ENCODE peak calls at places on chromosomes 6 and 20, in seven cellular contexts. One of them, this sample, is unnamed. For H3K4me1, the result is how much of the 10 kb centered on the place peaks cover.

GRCh38 chr6:40543133-40543532 is 44.0 kb downstream of the LRFN2 start:
- DNase-seq in mammary epithelial cell: no peak
- DNase-seq in colonic mucosa: no peak
- DNase-seq in breast epithelium: no peak
- DNase-seq in ovary: no peak
- DNase-seq in HepG2: no peak
- DNase-seq in cardiac muscle cell: no peak
- DNase-seq in this sample: no peak

GRCh38 chr6:11791354-11792107 is 12.9 kb upstream of the ADTRP start:
- DNase-seq in HepG2: no peak
- DNase-seq in colonic mucosa: no peak
- DNase-seq in cardiac muscle cell: no peak
- DNase-seq in ovary: no peak
- DNase-seq in breast epithelium: no peak
- DNase-seq in mammary epithelial cell: peak
- DNase-seq in this sample: peak

GRCh38 chr6:14059791-14060436 is 57.7 kb upstream of the CD83 start:
- DNase-seq in mammary epithelial cell: peak
- DNase-seq in HepG2: no peak
- DNase-seq in cardiac muscle cell: no peak
- DNase-seq in breast epithelium: peak
- DNase-seq in colonic mucosa: no peak
- DNase-seq in ovary: no peak
- DNase-seq in this sample: no peak

GRCh38 chr6:130143709-130144108 is 79.0 kb downstream of the SAMD3 start:
- DNase-seq in cardiac muscle cell: no peak
- DNase-seq in ovary: no peak
- DNase-seq in breast epithelium: no peak
- DNase-seq in HepG2: no peak
- DNase-seq in colonic mucosa: no peak
- DNase-seq in mammary epithelial cell: peak
- DNase-seq in this sample: no peak

GRCh38 chr20:10063482-10063881 is 28.7 kb downstream of the ANKEF1 start:
- DNase-seq in mammary epithelial cell: no peak
- DNase-seq in colonic mucosa: no peak
- DNase-seq in cardiac muscle cell: no peak
- DNase-seq in breast epithelium: no peak
- DNase-seq in HepG2: no peak
- DNase-seq in ovary: no peak
- DNase-seq in this sample: no peak

GRCh38 chr6:21101694-21102093 is 491.9 kb upstream of the SOX4 start:
- DNase-seq in breast epithelium: no peak
- DNase-seq in colonic mucosa: no peak
- DNase-seq in cardiac muscle cell: no peak
- DNase-seq in ovary: no peak
- DNase-seq in HepG2: no peak
- DNase-seq in mammary epithelial cell: no peak
- DNase-seq in this sample: no peak

GRCh38 chr6:35147101-35147885 is 6.2 kb upstream of the TCP11 start:
- DNase-seq in HepG2: no peak
- DNase-seq in breast epithelium: no peak
- DNase-seq in mammary epithelial cell: no peak
- DNase-seq in cardiac muscle cell: no peak
- DNase-seq in colonic mucosa: no peak
- DNase-seq in ovary: no peak
- DNase-seq in this sample: no peak

GRCh38 chr20:13342469-13343242 is 121.6 kb downstream of the ISM1 start:
- DNase-seq in ovary: no peak
- DNase-seq in breast epithelium: no peak
- DNase-seq in mammary epithelial cell: no peak
- DNase-seq in cardiac muscle cell: no peak
- DNase-seq in colonic mucosa: no peak
- DNase-seq in HepG2: no peak
- DNase-seq in this sample: no peak

GRCh38 chr6:45655630-45656422 is 278.1 kb upstream of the SUPT3H start:
- DNase-seq in colonic mucosa: no peak
- DNase-seq in mammary epithelial cell: peak
- DNase-seq in cardiac muscle cell: peak
- DNase-seq in ovary: no peak
- DNase-seq in HepG2: no peak
- DNase-seq in breast epithelium: no peak
- DNase-seq in this sample: no peak

GRCh38 chr6:71289039-71289801 is 609 bp downstream of the OGFRL1 start:
- DNase-seq in HepG2: no peak
- DNase-seq in colonic mucosa: peak
- DNase-seq in ovary: peak
- DNase-seq in mammary epithelial cell: no peak
- DNase-seq in cardiac muscle cell: peak
- DNase-seq in breast epithelium: no peak
- DNase-seq in this sample: no peak

GRCh38 chr6:138882369-138883017 is 86.6 kb downstream of the ECT2L start:
- DNase-seq in cardiac muscle cell: no peak
- DNase-seq in mammary epithelial cell: no peak
- DNase-seq in ovary: no peak
- DNase-seq in breast epithelium: no peak
- DNase-seq in HepG2: no peak
- DNase-seq in colonic mucosa: no peak
- DNase-seq in this sample: no peak

GRCh38 chr6:52994789-52995078 is 350 bp downstream of the GSTA4 start:
- DNase-seq in colonic mucosa: peak
- DNase-seq in mammary epithelial cell: no peak
- DNase-seq in ovary: peak
- DNase-seq in breast epithelium: no peak
- DNase-seq in cardiac muscle cell: no peak
- DNase-seq in HepG2: no peak
- DNase-seq in this sample: no peak

GRCh38 chr6:100296810-100297544 is 167.7 kb downstream of the SIM1 start:
- DNase-seq in ovary: no peak
- DNase-seq in colonic mucosa: no peak
- DNase-seq in cardiac muscle cell: peak
- DNase-seq in breast epithelium: no peak
- DNase-seq in HepG2: peak
- DNase-seq in mammary epithelial cell: peak
- DNase-seq in this sample: no peak

GRCh38 chr6:100301731-100302130 is 163.0 kb downstream of the SIM1 start:
- DNase-seq in ovary: no peak
- DNase-seq in cardiac muscle cell: no peak
- DNase-seq in breast epithelium: no peak
- DNase-seq in colonic mucosa: no peak
- DNase-seq in HepG2: no peak
- DNase-seq in mammary epithelial cell: no peak
- DNase-seq in this sample: no peak

GRCh38 chr6:100305237-100305869 is 159.4 kb downstream of the SIM1 start:
- DNase-seq in colonic mucosa: no peak
- DNase-seq in HepG2: no peak
- DNase-seq in breast epithelium: no peak
- DNase-seq in ovary: no peak
- DNase-seq in cardiac muscle cell: no peak
- DNase-seq in mammary epithelial cell: no peak
- DNase-seq in this sample: no peak

GRCh38 chr6:100304575-100304974 is 160.1 kb downstream of the SIM1 start:
- DNase-seq in HepG2: no peak
- DNase-seq in ovary: no peak
- DNase-seq in breast epithelium: no peak
- DNase-seq in mammary epithelial cell: no peak
- DNase-seq in colonic mucosa: no peak
- DNase-seq in cardiac muscle cell: peak
- DNase-seq in this sample: no peak

GRCh38 chr6:100300221-100300736 is 164.4 kb downstream of the SIM1 start:
- DNase-seq in cardiac muscle cell: peak
- DNase-seq in breast epithelium: no peak
- DNase-seq in ovary: no peak
- DNase-seq in mammary epithelial cell: peak
- DNase-seq in HepG2: peak
- DNase-seq in colonic mucosa: no peak
- DNase-seq in this sample: no peak
- H3K4me3 ChIP-seq in cardiac muscle cell: no peak
- H3K4me3 ChIP-seq in breast epithelium: no peak
- H3K4me3 ChIP-seq in ovary: no peak
- H3K4me3 ChIP-seq in mammary epithelial cell: no peak
- H3K4me3 ChIP-seq in HepG2: no peak
- H3K4me3 ChIP-seq in colonic mucosa: no peak
- H3K4me3 ChIP-seq in this sample: no peak

DNA sequence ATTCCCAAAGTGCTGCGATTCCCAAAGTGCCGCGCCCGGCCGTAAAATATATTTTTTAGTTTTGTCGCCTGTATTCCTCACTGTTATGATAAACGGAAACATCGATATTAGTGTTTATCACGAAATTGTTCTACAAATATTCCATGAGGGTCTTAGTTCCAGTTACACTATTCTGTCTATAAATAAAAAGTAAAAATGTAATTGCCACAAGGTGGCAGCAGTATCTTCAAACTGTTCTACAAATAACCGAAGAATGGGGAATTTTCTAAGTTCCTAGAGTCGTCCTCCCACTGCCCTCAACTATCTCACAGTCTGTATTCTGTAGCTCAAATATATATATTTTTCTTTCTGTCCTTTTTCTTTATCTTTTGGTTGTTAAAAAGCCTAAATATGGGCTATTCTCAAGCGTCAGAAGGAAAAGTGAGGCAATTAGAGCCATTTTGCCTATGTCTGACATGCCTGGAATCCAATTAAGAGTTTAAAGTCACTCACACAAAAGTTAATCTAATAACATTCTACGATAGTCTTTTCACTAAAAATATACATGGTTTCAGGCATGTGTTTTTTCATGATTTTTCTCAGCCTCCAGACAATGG is 14.1 kb upstream of the FAM162B start:
- DNase-seq in HepG2: peak
- DNase-seq in colonic mucosa: no peak
- DNase-seq in cardiac muscle cell: peak
- DNase-seq in breast epithelium: no peak
- DNase-seq in ovary: no peak
- DNase-seq in mammary epithelial cell: no peak
- DNase-seq in this sample: no peak
- H3K4me1 ChIP-seq in HepG2: under half
- H3K4me1 ChIP-seq in colonic mucosa: under half
- H3K4me1 ChIP-seq in cardiac muscle cell: under half
- H3K4me1 ChIP-seq in breast epithelium: under half
- H3K4me1 ChIP-seq in ovary: under half
- H3K4me1 ChIP-seq in mammary epithelial cell: under half
- H3K4me1 ChIP-seq in this sample: under half

DNA sequence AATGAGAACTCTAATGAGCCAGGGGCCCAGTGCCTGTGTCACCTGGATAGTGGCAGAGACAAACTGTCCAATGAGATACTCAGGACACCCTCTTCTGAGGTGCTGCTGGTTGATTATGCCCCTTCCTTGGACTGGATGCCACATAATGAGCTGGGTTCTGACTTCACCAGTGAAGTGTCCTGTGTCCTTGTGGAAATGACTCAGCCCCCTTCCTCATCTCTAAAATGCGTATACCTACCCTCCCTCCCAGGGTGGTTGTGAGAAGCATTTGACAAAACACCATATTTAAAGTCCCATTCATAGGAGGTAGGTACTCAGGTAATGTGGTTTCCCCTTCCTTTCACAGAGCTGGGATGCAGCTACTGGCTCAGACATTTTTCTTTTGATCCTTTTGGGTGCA is 28.4 kb upstream of the RNF24 start:
- DNase-seq in colonic mucosa: no peak
- DNase-seq in HepG2: no peak
- DNase-seq in ovary: no peak
- DNase-seq in breast epithelium: no peak
- DNase-seq in mammary epithelial cell: no peak
- DNase-seq in cardiac muscle cell: no peak
- DNase-seq in this sample: no peak
- H3K27ac ChIP-seq in colonic mucosa: no peak
- H3K27ac ChIP-seq in HepG2: no peak
- H3K27ac ChIP-seq in ovary: no peak
- H3K27ac ChIP-seq in breast epithelium: no peak
- H3K27ac ChIP-seq in mammary epithelial cell: no peak
- H3K27ac ChIP-seq in cardiac muscle cell: no peak
- H3K27ac ChIP-seq in this sample: no peak

DNA sequence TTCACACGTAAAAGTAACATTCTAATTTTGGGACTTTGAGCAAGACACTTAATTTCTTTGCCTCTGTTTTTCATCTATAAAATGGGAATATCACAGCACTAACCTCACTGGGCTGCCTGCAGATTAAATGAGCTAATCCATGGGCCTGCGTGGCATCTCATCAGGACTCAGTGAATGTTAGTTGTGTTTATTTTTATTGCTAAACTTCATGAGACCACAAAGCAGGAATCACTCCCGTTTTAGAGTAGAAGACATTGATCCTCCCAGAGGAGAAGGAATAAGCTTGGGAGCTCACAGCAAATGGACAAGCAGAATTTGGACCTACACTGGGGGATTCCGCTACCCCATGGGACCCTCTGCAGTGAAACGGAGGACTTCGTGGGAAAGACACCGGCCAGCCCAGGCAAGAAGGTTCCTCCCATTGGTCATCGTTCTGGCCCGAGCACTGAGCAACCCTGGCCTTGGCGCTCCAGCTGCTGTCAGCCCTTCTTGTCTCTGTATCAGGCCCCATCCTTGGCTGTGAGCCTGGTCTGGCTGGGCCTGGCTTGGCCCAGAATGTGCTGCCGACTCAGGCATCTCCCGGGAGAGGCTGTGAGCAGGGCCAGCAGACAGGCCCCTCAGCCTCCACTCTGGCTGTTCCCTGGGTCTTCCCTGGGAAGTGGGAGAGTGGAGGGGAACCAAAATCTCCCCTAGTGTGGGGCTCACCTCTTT is 79.8 kb downstream of the NFATC2 start:
- DNase-seq in breast epithelium: no peak
- DNase-seq in colonic mucosa: peak
- DNase-seq in mammary epithelial cell: no peak
- DNase-seq in cardiac muscle cell: peak
- DNase-seq in ovary: peak
- DNase-seq in HepG2: no peak
- DNase-seq in this sample: no peak
- H3K4me3 ChIP-seq in breast epithelium: no peak
- H3K4me3 ChIP-seq in colonic mucosa: no peak
- H3K4me3 ChIP-seq in mammary epithelial cell: no peak
- H3K4me3 ChIP-seq in cardiac muscle cell: no peak
- H3K4me3 ChIP-seq in ovary: no peak
- H3K4me3 ChIP-seq in HepG2: no peak
- H3K4me3 ChIP-seq in this sample: no peak

DNA sequence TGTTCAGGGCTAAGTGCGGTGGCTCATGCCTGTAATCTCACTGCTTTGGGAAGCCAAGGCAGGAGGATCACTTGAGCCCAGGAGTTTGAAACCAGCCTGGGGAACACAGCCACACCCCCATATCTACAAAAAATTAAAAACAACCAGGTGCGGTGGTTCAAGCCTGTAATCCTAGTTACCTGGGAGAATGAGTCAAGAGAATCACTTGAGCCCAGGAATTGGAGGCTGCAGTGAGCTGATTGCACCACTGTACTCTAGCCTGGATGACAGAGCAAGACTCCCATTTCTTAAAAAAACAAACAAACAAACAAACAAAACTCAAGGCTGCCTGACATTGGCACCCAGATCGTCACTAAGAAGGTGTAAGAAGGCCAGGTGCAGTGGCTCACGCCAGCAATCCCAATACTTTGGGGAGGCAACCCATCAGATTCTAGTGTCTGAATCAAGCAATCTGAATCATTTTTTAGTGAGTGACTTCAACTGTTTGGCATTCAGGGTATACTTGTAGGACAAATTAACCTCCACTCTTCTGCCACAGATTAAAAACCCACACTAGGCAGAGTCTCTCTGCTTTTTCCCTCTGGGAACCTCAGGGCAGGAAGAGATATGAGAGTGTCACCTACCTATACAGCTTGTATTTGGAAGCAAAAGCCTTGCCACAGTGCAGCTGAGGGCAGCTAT is 6.1 kb downstream of the PLAGL2 start:
- DNase-seq in colonic mucosa: no peak
- DNase-seq in mammary epithelial cell: peak
- DNase-seq in cardiac muscle cell: no peak
- DNase-seq in breast epithelium: no peak
- DNase-seq in HepG2: no peak
- DNase-seq in ovary: no peak
- DNase-seq in this sample: no peak
- H3K4me1 ChIP-seq in colonic mucosa: under half
- H3K4me1 ChIP-seq in mammary epithelial cell: half or more
- H3K4me1 ChIP-seq in cardiac muscle cell: under half
- H3K4me1 ChIP-seq in breast epithelium: under half
- H3K4me1 ChIP-seq in HepG2: under half
- H3K4me1 ChIP-seq in ovary: under half
- H3K4me1 ChIP-seq in this sample: under half